ENCODE peak calls at places on chromosomes 7 and 10, in four cellular contexts. Y is hepatocyte, G is GM12865, J is endothelial cell of umbilical vein. F is an unnamed sample.

GRCh38 chr10:71582019-71582418 is 137.6 kb downstream of the C10orf105 start:
- DNase-seq in J (peak; percentile 34), Y (peak; percentile 67), G (peak; percentile 5), F (no peak)

GRCh38 chr10:126147866-126148578 is 240.3 kb downstream of the ADAM12 start:
- DNase-seq in J (peak; percentile 8), G (no peak), Y (no peak), F (no peak)

GRCh38 chr7:94701555-94701973 is 45.6 kb upstream of the SGCE start:
- DNase-seq in J (peak; percentile 94), G (no peak), Y (peak; percentile 17), F (no peak)

GRCh38 chr7:31175672-31176071 is 123.6 kb downstream of the ADCYAP1R1 start:
- DNase-seq in Y (no peak), G (no peak), J (no peak), F (peak; percentile 56)

GRCh38 chr7:88132725-88133124 is 87.1 kb downstream of the SRI start:
- DNase-seq in Y (no peak), J (no peak), G (no peak), F (peak; percentile 43)

GRCh38 chr10:129059977-129060376 is 407.1 kb upstream of the MGMT start:
- DNase-seq in Y (no peak), G (no peak), J (no peak), F (no peak)

GRCh38 chr7:137816696-137817320 is 30.0 kb downstream of the DGKI start:
- DNase-seq in G (peak; percentile 57), J (no peak), Y (no peak), F (no peak)

GRCh38 chr10:33509231-33509871 is 174.9 kb upstream of the NRP1 start:
- DNase-seq in Y (peak; percentile 80), G (peak; percentile 81), J (peak; percentile 95), F (no peak)

GRCh38 chr10:8359467-8359866 is 305.0 kb downstream of the GATA3 start:
- DNase-seq in J (no peak), Y (no peak), G (no peak), F (no peak)

GRCh38 chr7:117690147-117690546 is 183.1 kb downstream of the CTTNBP2 start:
- DNase-seq in G (no peak), Y (no peak), J (no peak), F (no peak)

GRCh38 chr7:158569858-158570239 is 17.8 kb downstream of the PTPRN2 start:
- DNase-seq in Y (no peak), G (no peak), J (no peak), F (no peak)

GRCh38 chr10:78919111-78919966 is 149.4 kb upstream of the ZMIZ1 start:
- DNase-seq in Y (no peak), G (no peak), J (no peak), F (no peak)

GRCh38 chr10:103284170-103284569 is 7.2 kb downstream of the INA start:
- DNase-seq in Y (peak; percentile 39), J (no peak), G (no peak), F (no peak)

GRCh38 chr7:1742555-1743303 is 72.7 kb downstream of the ELFN1 start:
- DNase-seq in J (peak; percentile 53), Y (peak; percentile 60), G (no peak), F (no peak)

GRCh38 chr10:26220901-26221300 is 4.3 kb downstream of the GAD2 start:
- DNase-seq in J (no peak), Y (no peak), G (no peak), F (no peak)

GRCh38 chr7:129550673-129551360 is 48.5 kb downstream of the SMKR1 start:
- DNase-seq in Y (peak; percentile 71), G (no peak), J (no peak), F (no peak)

GRCh38 chr10:43125881-43126731 is 12.1 kb upstream of the CSGALNACT2 start:
- DNase-seq in J (no peak), Y (no peak), G (no peak), F (no peak)

GRCh38 chr7:24498439-24498838 is 74.8 kb upstream of the PALS2 start:
- DNase-seq in G (no peak), Y (no peak), J (no peak), F (no peak)

GRCh38 chr10:4781955-4782354 is 44.1 kb upstream of the AKR1E2 start:
- DNase-seq in Y (no peak), G (no peak), J (no peak), F (no peak)

GRCh38 chr7:116525913-116526857 is 1.3 kb downstream of the CAV1 start:
- DNase-seq in Y (peak; percentile 88), J (peak; percentile 84), G (peak; percentile 88), F (peak; percentile 76)

GRCh38 chr7:116952640-116953371 is 495 bp upstream of the ST7 start:
- DNase-seq in Y (peak; percentile 42), G (peak; percentile 74), J (peak; percentile 71), F (peak; percentile 44)

GRCh38 chr7:54778696-54779285 is 19.8 kb upstream of the SEC61G start:
- DNase-seq in J (no peak), G (no peak), Y (no peak), F (no peak)

GRCh38 chr10:34024708-34025425 is 690.4 kb upstream of the NRP1 start:
- DNase-seq in J (no peak), Y (peak; percentile 17), G (no peak), F (no peak)

GRCh38 chr10:3757638-3758490 is 27.1 kb downstream of the KLF6 start:
- DNase-seq in J (no peak), G (peak; percentile 86), Y (no peak), F (no peak)

GRCh38 chr10:27646194-27646593 is 99.4 kb downstream of the MKX start:
- DNase-seq in G (no peak), Y (no peak), J (no peak), F (no peak)

GRCh38 chr7:14321947-14322346 is 332.5 kb upstream of the ETV1 start:
- DNase-seq in Y (no peak), J (no peak), G (no peak), F (no peak)

GRCh38 chr7:45068236-45069023 is 20.3 kb downstream of the NACAD start:
- DNase-seq in J (no peak), Y (no peak), G (no peak), F (no peak)

GRCh38 chr7:151579642-151580041 is 59.9 kb upstream of the RHEB start:
- DNase-seq in Y (no peak), J (no peak), G (no peak), F (no peak)

GRCh38 chr7:15305002-15305600 is 256.7 kb downstream of the AGMO start:
- DNase-seq in J (peak; percentile 65), Y (peak; percentile 59), G (peak; percentile 50), F (peak; percentile 80)

GRCh38 chr10:11581213-11581612 is 30.2 kb downstream of the USP6NL start:
- DNase-seq in J (no peak), Y (no peak), G (no peak), F (no peak)
- H3K4me3 ChIP-seq in J (no peak overlapping the region), Y (no peak overlapping the region), G (no peak overlapping the region), F (no peak overlapping the region)

GRCh38 chr10:97738616-97739015 is 1.7 kb downstream of the ZFYVE27 start:
- DNase-seq in J (no peak), Y (no peak), G (no peak), F (no peak)
- H3K4me3 ChIP-seq in J (no peak overlapping the region), Y (no peak overlapping the region), G (peak overlapping the region; percentile 1), F (peak overlapping the region; percentile 92)

GRCh38 chr10:22625511-22626288 is 88.7 kb downstream of the PIP4K2A start:
- DNase-seq in Y (no peak), G (no peak), J (no peak), F (no peak)
- H3K4me3 ChIP-seq in Y (no peak overlapping the region), G (no peak overlapping the region), J (no peak overlapping the region), F (no peak overlapping the region)

GRCh38 chr7:100132126-100132525 is 5.4 kb downstream of the MBLAC1 start:
- DNase-seq in G (no peak), Y (no peak), J (no peak), F (no peak)

GRCh38 chr7:100127866-100128601 is 1.3 kb downstream of the MBLAC1 start:
- DNase-seq in Y (peak; percentile 48), J (no peak), G (peak; percentile 37), F (no peak)

GRCh38 chr7:100132697-100133137 is 6.0 kb downstream of the MBLAC1 start:
- DNase-seq in G (peak; percentile 80), J (peak; percentile 55), Y (peak; percentile 81), F (peak; percentile 83)

GRCh38 chr7:100128602-100128963 is 1.8 kb downstream of the MBLAC1 start:
- DNase-seq in Y (no peak), J (no peak), G (no peak), F (no peak)

DNA sequence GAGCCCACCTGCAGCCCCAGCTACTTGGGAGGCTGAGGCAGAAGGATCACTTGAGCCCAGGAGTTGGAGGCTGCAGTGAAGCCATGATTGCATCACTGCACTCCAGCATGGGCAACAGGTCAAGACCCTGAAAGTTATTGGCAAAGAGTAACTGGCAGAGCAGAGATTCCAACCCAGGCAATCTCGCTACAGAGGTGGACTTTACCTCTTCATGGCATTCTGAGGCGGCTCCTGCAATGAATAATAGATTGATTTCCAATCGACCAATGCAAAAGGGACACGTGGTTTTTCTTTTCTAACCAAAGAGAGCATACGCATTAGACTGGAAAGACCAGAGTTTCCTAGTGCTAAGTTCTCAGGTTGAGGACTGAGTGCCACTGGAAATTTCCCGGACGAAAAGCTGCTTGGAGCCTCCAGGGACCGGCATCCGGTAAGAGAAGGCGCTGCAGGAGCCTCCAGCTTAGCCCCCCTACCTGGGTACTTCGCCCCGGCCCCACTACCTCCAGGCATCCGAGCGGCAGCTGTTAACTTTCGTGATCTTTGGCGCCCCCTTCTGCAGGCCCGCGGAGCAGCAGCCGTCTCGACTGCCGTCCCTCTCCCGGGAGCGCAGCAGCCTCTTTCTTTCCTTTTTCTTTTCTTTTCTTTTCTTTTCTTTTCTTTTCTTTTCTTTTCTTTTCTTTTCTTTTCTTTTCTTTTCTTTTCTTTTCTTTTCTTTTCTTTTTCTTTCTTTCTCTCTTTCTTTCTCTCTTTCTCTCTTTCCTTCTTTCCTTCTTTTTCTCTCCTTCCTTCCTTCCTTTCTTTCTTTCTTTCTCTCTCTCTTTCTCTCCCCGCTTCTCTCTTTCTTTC is 4.1 kb downstream of the MBLAC1 start:
- DNase-seq in Y (peak; percentile 87), G (peak; percentile 70), J (peak; percentile 55), F (peak; percentile 88)
- H3K4me3 ChIP-seq in Y (no peak overlapping the region), G (no peak overlapping the region), J (no peak overlapping the region), F (no peak overlapping the region)

DNA sequence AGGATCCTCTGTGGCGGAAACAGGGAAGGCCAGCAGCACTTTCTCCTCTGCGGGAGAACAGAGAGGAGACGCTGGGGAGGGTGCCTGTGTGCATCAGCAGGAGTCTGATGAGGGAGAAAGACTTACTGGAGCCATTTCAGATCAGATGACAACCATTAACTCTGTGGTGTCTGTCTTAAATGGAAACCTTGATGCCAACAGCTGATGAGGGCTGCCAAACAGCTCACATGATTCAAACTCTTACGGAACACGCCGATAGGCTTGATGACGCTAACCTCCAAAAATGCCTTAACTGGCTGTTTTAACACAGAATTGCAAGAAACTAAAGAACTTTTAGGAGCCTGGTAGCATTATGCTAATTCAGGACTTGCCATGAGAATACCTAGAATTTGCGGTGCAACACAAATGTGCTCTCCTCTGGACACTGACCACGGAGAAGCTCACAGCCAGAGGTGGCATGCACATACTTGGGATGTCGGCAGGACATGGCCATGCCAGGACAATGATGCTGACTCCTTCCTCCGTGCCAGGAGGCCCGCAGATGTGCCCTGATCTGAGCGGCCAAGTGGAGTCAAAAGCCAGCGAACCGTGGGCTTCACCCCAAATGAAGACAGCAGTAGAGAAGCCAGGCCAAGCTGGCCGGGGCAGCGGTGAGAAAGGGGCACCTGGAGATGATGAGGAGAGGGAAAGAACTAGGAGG is 154.9 kb downstream of the ZMYND11 start:
- DNase-seq in J (no peak), Y (no peak), G (no peak), F (no peak)
- H3K4me3 ChIP-seq in J (no peak overlapping the region), Y (no peak overlapping the region), G (no peak overlapping the region), F (no peak overlapping the region)

DNA sequence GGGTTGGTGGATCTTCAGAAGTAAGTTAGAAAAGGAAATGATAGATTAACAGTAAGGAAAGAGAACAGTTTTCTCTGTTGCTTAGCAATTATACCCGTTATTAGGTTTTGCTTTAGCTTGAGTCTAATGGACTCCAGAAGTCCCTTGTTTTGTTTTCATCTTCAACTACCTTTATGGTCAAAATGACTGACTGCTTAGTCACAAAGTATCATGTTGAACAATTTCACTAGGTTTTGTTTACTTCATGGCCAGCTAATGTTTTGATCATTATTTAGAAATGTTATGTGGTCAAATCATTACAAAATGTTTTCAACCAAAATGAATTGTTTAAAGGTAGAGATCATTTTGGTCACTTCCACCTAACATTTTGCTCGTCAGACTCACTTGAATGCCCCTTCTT is 1.9 kb downstream of the UBN2 start:
- DNase-seq in Y (no peak), J (peak; percentile 12), G (peak; percentile 3), F (peak; percentile 48)
- H3K4me3 ChIP-seq in Y (peak overlapping the region; percentile 38), J (no peak overlapping the region), G (peak overlapping the region; percentile 65), F (peak overlapping the region; percentile 97)

F was measured in Karpas-422.